ENCODE peak calls at places on chromosome 10, in four cellular contexts. Y is WTC11, C is AG10803, T is hepatocyte. I is an unnamed sample.

GRCh38 chr10:110514848-110515247 is 17.1 kb downstream of the DUSP5 start:
- DNase-seq in C (no peak), T (no peak), Y (no peak), I (no peak)

GRCh38 chr10:26860542-26861325 is at the start of gene ABI1:
- DNase-seq in Y (peak), C (peak), T (peak), I (peak)

GRCh38 chr10:3261921-3262320 is 89.3 kb upstream of the PITRM1 start:
- DNase-seq in T (no peak), C (no peak), Y (no peak), I (no peak)

GRCh38 chr10:52318136-52318810 is 4.2 kb downstream of the DKK1 start:
- DNase-seq in Y (no peak), C (peak), T (no peak), I (no peak)

GRCh38 chr10:56823849-56824248 is 462.8 kb upstream of the ZWINT start:
- DNase-seq in Y (no peak), T (no peak), C (no peak), I (no peak)

GRCh38 chr10:55550241-55550640 is 749.2 kb upstream of the PCDH15 start:
- DNase-seq in T (peak), Y (no peak), C (no peak), I (no peak)

GRCh38 chr10:73432646-73433537 is 469 bp downstream of the MSS51 start:
- DNase-seq in C (no peak), T (no peak), Y (no peak), I (no peak)

GRCh38 chr10:5945561-5946418 is 31.6 kb downstream of the IL15RA start:
- DNase-seq in C (peak), T (peak), Y (no peak), I (no peak)

GRCh38 chr10:34690403-34691049 is 124.6 kb downstream of the PARD3 start:
- DNase-seq in Y (no peak), C (no peak), T (no peak), I (no peak)

DNA sequence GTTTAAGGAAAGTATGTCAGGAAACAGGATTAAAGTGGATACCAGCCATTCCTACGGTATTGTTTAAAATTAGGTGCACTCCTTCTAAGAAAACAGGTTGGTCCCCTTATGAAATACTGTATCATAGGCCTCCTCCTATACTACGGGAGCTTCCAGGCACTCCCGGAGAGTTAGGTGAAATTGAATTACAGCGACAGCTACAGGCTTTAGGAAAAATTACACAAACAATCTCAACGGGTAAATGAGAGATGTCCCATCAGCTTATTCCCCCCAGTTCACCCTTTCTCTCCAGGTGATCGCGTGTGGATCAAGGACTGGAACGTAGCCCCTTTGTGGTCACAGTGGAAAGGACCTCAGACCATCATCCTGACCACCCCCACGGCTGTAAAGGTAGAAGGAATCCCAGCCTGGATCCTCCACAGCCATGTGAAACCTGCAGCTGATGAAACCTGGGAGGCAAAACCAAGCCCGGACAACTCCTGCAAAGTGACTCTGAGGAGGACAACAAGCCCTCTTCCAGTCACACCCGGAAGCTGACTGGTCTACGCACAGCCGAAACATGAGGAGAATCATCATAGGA is 25.1 kb upstream of the GHITM start:
- DNase-seq in T (no peak), C (no peak), Y (peak), I (no peak)
- TF ChIP-seq CTCF in T (peak), C (peak), Y (peak), I (no peak)

DNA sequence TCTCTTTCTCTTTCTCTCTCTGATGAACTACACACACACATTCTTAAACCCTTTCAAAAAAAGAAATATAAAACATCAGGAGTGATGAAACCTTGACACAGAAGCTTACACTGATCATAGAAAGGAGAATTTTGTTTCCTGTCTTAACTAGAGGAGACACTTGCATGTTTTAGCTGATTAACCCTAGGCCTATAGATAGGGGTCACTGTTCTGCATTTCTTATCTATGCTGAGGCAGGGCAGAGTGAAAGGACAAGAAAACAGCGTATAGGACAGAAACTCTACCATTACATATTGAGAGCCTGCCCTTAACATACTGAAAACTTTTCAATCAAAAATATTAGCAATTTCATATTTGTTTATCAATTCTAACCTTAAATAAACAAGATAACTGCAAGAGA is 680.6 kb upstream of the MBL2 start:
- DNase-seq in C (no peak), T (no peak), Y (no peak), I (no peak)
- TF ChIP-seq CTCF in C (no peak), T (peak), Y (peak), I (no peak)

DNA sequence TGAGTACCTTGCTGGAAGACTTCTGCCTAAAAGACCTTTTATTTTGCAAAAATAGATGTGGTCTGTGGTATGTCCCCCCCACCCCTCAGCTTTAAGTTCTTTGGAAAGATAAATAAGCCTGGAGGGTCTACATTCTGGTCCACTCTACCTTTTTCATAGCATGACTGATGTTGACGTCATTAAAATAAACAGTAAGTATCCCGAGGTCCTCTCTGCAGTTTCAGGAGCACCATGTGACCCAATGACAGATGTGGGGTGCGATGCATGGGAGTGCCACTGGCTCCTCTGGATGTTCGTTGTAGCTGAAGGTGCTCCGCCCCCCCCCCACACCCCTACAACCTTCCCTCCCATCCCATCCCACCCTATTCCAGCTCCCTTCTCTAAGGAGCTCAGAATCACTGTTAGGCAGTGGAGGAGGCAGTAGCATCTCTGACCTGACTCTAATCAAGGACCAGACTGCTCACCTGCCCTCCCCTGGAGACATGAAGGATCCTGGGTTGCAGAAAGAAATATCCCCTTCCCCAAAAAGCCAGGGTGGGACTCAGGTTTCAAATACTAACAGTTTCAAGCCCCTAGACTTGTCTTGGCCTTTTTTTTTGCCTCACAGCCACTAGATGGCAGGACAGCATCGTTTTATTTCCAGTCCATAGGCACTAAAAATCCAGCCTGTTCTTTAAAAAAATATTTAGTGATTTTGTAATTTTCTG is 25.1 kb downstream of the CASP7 start:
- DNase-seq in Y (no peak), T (peak), C (peak), I (no peak)
- TF ChIP-seq CTCF in Y (no peak), T (peak), C (peak), I (no peak)

DNA sequence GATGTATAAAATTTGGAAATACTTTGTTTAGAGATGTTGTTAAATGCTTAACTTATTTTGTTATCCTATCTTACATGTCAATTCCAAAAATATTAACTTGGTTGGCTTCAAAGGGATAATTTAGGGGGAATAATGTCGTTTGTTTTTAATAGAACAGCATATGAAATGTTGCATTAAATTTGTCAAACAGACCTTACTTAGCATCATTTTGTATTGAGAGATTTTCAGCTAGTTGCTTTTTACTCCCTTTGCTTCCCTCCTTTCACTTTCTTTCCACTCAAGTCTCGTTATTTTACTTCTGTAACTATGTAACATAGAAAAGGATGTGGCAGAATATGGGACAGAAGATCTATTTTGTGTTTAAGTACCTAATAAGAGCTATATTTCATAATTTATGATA is 2.6 kb downstream of the PHYHIPL start:
- DNase-seq in Y (no peak), C (no peak), T (no peak), I (no peak)
- TF ChIP-seq CTCF in Y (no peak), C (no peak), T (no peak), I (no peak)

DNA sequence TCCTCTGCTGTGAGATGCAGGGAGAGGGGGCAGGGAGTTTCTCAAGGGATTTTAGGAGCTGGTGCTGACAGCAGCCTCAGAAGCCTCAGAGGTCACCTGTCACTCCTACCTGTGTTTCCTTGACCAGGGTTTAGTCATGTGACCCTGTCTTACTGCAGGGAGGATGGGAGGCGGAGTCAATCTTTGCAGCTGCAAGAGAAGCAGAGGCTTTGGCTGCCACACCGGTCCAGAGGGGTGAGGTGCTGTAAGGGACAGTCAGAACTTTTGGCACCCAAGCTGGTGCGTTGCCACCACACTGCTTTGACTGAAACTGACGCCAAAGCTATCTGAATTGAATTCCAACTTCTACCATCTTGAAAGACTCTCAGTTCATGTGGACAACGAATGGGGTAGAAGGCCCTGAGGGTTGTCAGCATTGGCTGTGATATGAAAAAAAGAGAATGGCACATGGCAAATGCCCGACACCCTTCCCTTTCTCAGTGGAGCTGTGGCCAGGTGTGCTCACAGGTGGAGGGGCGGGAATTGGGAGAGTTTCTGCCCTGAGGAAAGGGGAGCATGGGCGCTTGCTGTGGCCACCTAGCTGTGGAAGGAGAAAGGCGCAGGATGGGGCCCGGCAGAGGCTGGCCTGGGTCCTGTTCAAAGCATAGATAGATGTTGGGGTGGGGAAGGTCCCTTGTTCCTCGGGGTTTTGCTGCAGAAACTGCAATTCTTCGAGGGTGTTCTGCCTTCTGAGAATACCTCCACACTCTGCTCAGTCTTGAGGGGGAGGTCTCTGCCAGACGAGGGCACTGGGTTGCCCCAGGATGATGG is 69.3 kb downstream of the ARHGAP22 start:
- DNase-seq in C (no peak), Y (peak), T (no peak), I (no peak)
- TF ChIP-seq CTCF in C (no peak), Y (no peak), T (no peak), I (no peak)

GRCh38 chr10:25226775-25227682 is 52.2 kb downstream of the GPR158 start:
- DNase-seq in Y (peak), C (peak), T (peak), I (no peak)

GRCh38 chr10:25232229-25232628 is 57.4 kb downstream of the GPR158 start:
- DNase-seq in Y (no peak), C (no peak), T (no peak), I (no peak)

GRCh38 chr10:25231751-25232150 is 57.0 kb downstream of the GPR158 start:
- DNase-seq in T (no peak), C (no peak), Y (no peak), I (no peak)
- TF ChIP-seq CTCF in T (no peak), C (no peak), Y (no peak), I (no peak)

GRCh38 chr10:60114765-60115586 is 208.6 kb upstream of the CCDC6 start:
- DNase-seq in T (peak), Y (no peak), C (peak), I (no peak)
- TF ChIP-seq CTCF in T (peak), Y (peak), C (peak), I (no peak)

I was measured in activated B cell treated with CpG ODN at 0.5 μM for 24 hours.